ENCODE peak calls at places on chromosomes 3 and 15, in nine cellular contexts. Z is WTC11, H is neural crest cell, J is HCT116, D is left ventricle myocardium inferior, S is cardiac muscle cell, N is A549, E is tibial nerve, Q is heart left ventricle. Y is an unnamed sample.

GRCh38 chr3:59248976-59249375 is 199.2 kb upstream of the CFAP20DC start:
- DNase-seq in H (no peak), D (no peak), Q (no peak), E (no peak), Z (no peak), N (no peak), J (no peak), S (no peak), Y (no peak)

GRCh38 chr3:154430014-154430413 is at the start of gene GPR149:
- DNase-seq in N (peak), J (peak), S (peak), D (no peak), Z (peak), H (no peak), E (no peak), Q (no peak), Y (no peak)

GRCh38 chr3:111768571-111769100 is 90.4 kb upstream of the PHLDB2 start:
- DNase-seq in H (no peak), Z (no peak), N (peak), Q (no peak), D (no peak), E (no peak), J (peak), S (no peak), Y (peak)

GRCh38 chr3:188197388-188197847 is 43.5 kb downstream of the LPP start:
- DNase-seq in S (peak), H (peak), N (no peak), D (peak), E (no peak), J (no peak), Q (no peak), Z (no peak), Y (no peak)

GRCh38 chr3:167913218-167913902 is 177.8 kb downstream of the SERPINI1 start:
- DNase-seq in H (no peak), Q (no peak), N (peak), E (no peak), S (peak), Z (peak), J (peak), D (no peak), Y (peak)

GRCh38 chr15:94324117-94324826 is 92.9 kb downstream of the MCTP2 start:
- DNase-seq in Z (peak), N (peak), D (no peak), S (peak), J (peak), H (peak), Q (no peak), E (no peak), Y (peak)

GRCh38 chr3:94258851-94259250 is 196.0 kb downstream of the NSUN3 start:
- DNase-seq in N (no peak), Q (no peak), H (no peak), J (no peak), D (no peak), Z (no peak), E (no peak), S (no peak), Y (no peak)

GRCh38 chr3:52524752-52525661 is 8.7 kb downstream of the NT5DC2 start:
- DNase-seq in N (no peak), J (no peak), E (peak), Z (peak), S (no peak), Q (peak), D (peak), H (no peak), Y (no peak)

GRCh38 chr3:126128504-126129407 is 44.8 kb upstream of the SLC41A3 start:
- DNase-seq in Z (no peak), Q (peak), H (no peak), J (no peak), S (no peak), D (peak), N (no peak), E (no peak), Y (no peak)

GRCh38 chr3:47781326-47781684 is 388 bp downstream of the SMARCC1 start:
- DNase-seq in Q (peak), N (peak), Z (peak), E (peak), H (peak), D (peak), S (peak), J (no peak), Y (no peak)

GRCh38 chr3:12946661-12947316 is 105.4 kb upstream of the RPL32 start:
- DNase-seq in J (no peak), D (no peak), Z (no peak), S (no peak), N (no peak), E (no peak), Q (no peak), H (no peak), Y (no peak)

GRCh38 chr3:4565806-4566501 is 72.8 kb downstream of the ITPR1 start:
- DNase-seq in H (no peak), J (no peak), N (no peak), Q (no peak), S (no peak), D (no peak), Z (no peak), E (no peak), Y (no peak)

GRCh38 chr15:64348455-64348854 is 7.5 kb downstream of the CSNK1G1 start:
- DNase-seq in Q (no peak), N (no peak), Z (no peak), H (no peak), S (no peak), E (no peak), J (no peak), D (no peak), Y (no peak)

GRCh38 chr3:65398953-65399352 is 639.8 kb downstream of the MAGI1 start:
- DNase-seq in S (no peak), H (no peak), D (no peak), Q (no peak), Z (no peak), E (no peak), J (no peak), N (no peak), Y (peak)

GRCh38 chr3:69354948-69355347 is 30.9 kb downstream of the FRMD4B start:
- DNase-seq in Z (no peak), J (no peak), N (no peak), D (no peak), H (no peak), E (no peak), S (no peak), Q (no peak), Y (no peak)

GRCh38 chr15:80856400-80856799 is 77.2 kb downstream of the CEMIP start:
- DNase-seq in D (no peak), S (no peak), Q (no peak), H (no peak), E (no peak), J (no peak), Z (no peak), N (no peak), Y (no peak)

GRCh38 chr3:69051796-69052566 is at the start of gene TMF1:
- DNase-seq in Z (peak), E (peak), N (peak), Q (peak), J (peak), D (peak), S (peak), H (peak), Y (peak)

GRCh38 chr15:43932907-43933306 is 106.1 kb downstream of the WDR76 start:
- DNase-seq in H (no peak), N (no peak), D (peak), E (no peak), S (no peak), J (no peak), Z (no peak), Q (no peak), Y (no peak)

GRCh38 chr3:1987983-1988382 is 110.7 kb upstream of the CNTN4 start:
- DNase-seq in S (peak), Z (no peak), E (no peak), J (no peak), N (peak), Q (no peak), H (no peak), D (no peak), Y (peak)

GRCh38 chr15:67105065-67105951 is 39.9 kb downstream of the SMAD3 start:
- DNase-seq in N (peak), Q (no peak), D (no peak), H (no peak), J (peak), S (no peak), E (no peak), Z (no peak), Y (peak)

GRCh38 chr3:31884251-31884650 is 96.8 kb downstream of the OSBPL10 start:
- DNase-seq in D (no peak), S (no peak), Q (no peak), H (no peak), N (no peak), Z (no peak), J (no peak), E (no peak), Y (no peak)

GRCh38 chr15:81298606-81299005 is 25.3 kb downstream of the STARD5 start:
- DNase-seq in H (no peak), Q (no peak), D (no peak), S (no peak), E (no peak), J (no peak), Z (no peak), N (no peak), Y (no peak)

GRCh38 chr15:70195808-70196304 is 98.1 kb upstream of the TLE3 start:
- DNase-seq in Z (no peak), N (peak), D (peak), Q (peak), S (no peak), H (no peak), J (no peak), E (peak), Y (peak)

GRCh38 chr15:63219196-63219719 is 29.9 kb downstream of the RAB8B start:
- DNase-seq in Q (no peak), H (no peak), N (no peak), J (no peak), E (no peak), D (no peak), S (no peak), Z (no peak), Y (peak)

GRCh38 chr15:51878446-51879386 is 49.3 kb downstream of the TMOD3 start:
- DNase-seq in J (no peak), Z (no peak), S (no peak), Q (no peak), E (no peak), D (no peak), N (peak), H (no peak), Y (peak)

GRCh38 chr15:96344706-96345559 is 14.4 kb downstream of the NR2F2 start:
- DNase-seq in Q (no peak), J (no peak), D (no peak), E (no peak), N (no peak), Z (peak), H (no peak), S (no peak), Y (peak)

GRCh38 chr15:70236306-70237103 is 138.8 kb upstream of the TLE3 start:
- DNase-seq in E (no peak), Z (no peak), J (no peak), S (no peak), Q (no peak), N (no peak), D (no peak), H (no peak), Y (peak)

GRCh38 chr3:192422321-192422997 is 304.9 kb downstream of the FGF12 start:
- DNase-seq in Q (no peak), N (no peak), Z (no peak), J (no peak), D (no peak), E (no peak), S (no peak), H (no peak), Y (peak)

GRCh38 chr3:139928708-139929505 is 6.1 kb upstream of the CLSTN2 start:
- DNase-seq in H (no peak), N (no peak), Q (no peak), Z (no peak), E (no peak), S (no peak), J (no peak), D (no peak), Y (peak)

GRCh38 chr3:159781867-159782266 is 206.8 kb upstream of the IL12A start:
- DNase-seq in D (no peak), Z (no peak), H (no peak), S (no peak), E (no peak), N (no peak), Q (no peak), J (no peak), Y (no peak)
- TF ChIP-seq CTCF in D (no peak), Z (no peak), H (no peak), S (no peak), E (no peak), N (peak), Q (no peak), J (peak), Y (peak)

GRCh38 chr3:71958533-71958932 is 173.6 kb upstream of the PROK2 start:
- DNase-seq in Z (no peak), J (no peak), H (no peak), Q (no peak), S (no peak), E (no peak), D (no peak), N (no peak), Y (no peak)

GRCh38 chr3:71961378-71961777 is 176.4 kb upstream of the PROK2 start:
- DNase-seq in Z (no peak), D (no peak), N (no peak), J (no peak), E (no peak), H (no peak), Q (no peak), S (no peak), Y (no peak)

GRCh38 chr3:71951842-71952241 is 166.9 kb upstream of the PROK2 start:
- DNase-seq in J (no peak), S (no peak), H (no peak), D (no peak), N (no peak), Z (no peak), Q (no peak), E (no peak), Y (no peak)

GRCh38 chr3:71955549-71956373 is 170.8 kb upstream of the PROK2 start:
- DNase-seq in E (peak), H (peak), S (peak), D (peak), Q (peak), N (peak), J (peak), Z (peak), Y (peak)

DNA sequence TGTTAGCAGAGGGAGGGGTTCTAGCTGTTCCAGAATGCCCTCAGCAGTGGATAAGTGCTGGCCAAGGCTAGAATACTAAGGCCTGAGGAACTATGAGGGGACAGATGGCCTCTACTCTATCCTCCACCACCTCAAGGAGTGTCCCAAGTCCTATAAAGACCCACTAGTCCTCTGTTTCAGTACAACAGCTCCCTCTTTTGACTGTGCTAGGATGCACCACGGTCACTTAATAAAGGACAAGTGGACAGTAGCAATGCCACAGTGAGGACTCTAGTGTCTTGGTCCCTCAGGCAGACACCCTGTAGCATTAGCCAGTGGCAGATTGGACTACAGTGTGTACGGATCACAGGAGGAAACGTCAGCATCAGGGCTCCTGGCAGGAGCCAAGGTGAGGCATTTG is 171.8 kb upstream of the PROK2 start:
- DNase-seq in Z (peak), D (no peak), N (no peak), Q (no peak), J (no peak), E (no peak), S (no peak), H (no peak), Y (no peak)
- TF ChIP-seq CTCF in Z (no peak), D (no peak), N (no peak), Q (no peak), J (peak), E (no peak), S (no peak), H (no peak), Y (peak)

DNA sequence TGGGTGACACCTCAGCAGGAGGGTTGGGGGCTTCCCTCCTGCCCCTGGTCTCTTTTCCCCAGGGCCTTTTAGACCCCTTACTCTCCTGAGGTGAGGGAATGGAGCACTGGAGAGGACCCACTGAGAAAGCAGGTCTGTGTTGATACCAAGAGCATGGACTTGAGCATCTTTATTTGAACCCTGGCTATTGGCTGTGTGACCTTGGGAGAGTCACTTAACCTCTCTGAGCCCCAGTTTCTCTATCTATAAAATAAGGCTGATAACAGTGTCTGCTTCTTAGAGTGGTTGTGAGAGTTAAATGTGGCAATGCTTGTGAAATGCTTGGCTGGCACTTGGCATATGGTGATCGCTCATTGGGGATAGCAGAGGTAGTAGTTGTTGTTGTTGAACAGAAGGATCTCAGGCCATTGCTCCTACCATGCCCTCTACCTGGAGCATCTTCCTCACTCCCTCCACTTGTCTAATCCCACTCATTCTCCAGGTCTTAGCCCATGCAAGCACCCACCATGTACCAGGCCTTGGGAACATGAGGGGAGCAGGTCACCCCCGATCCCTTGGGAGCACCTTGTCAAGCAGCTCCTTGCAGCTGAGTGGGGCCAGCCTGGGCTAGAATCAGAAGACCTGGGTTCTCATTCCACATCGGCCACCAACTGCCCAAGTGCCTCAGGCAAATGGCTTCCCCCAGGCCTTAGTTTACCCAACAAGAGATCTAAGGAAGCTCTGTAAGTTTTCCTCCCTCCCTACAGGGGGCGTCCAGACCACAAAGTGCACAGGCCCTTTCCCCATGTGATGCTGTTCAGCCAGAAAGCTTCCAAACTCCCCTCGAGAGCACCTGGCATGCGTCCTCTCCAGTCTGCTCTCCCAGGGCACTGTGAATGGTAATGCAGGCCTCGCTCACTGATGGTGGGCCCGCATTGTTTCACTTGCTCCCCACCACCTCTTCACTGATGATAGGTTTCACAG is 96.7 kb downstream of the LSM3 start:
- DNase-seq in E (no peak), S (peak), Z (peak), N (peak), H (no peak), D (no peak), J (peak), Q (no peak), Y (peak)
- TF ChIP-seq CTCF in E (no peak), S (peak), Z (peak), N (peak), H (peak), D (peak), J (peak), Q (no peak), Y (peak)

DNA sequence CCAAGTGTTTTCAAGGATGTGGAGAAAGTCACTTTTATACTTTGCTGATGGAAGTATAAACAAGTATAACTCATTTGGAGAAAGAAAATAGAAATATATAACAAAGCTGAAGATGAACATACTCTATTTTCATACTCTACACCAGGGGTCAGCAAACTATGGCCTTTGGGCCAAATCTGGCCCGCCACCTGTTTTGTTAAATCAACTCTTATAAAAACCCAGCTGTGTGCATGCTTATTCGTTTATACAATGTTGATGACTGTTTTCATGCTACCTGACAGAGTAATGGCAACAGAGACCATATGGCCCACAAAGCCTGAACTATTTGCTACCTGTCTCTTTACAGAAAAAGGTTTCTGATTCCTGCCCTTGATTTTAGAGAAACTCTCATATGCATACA is 124.0 kb downstream of the NR1D2 start:
- DNase-seq in Q (no peak), D (no peak), E (no peak), J (no peak), Z (no peak), S (no peak), H (no peak), N (peak), Y (no peak)
- TF ChIP-seq CTCF in Q (peak), D (peak), E (no peak), J (peak), Z (no peak), S (peak), H (peak), N (peak), Y (peak)

GRCh38 chr3:42526616-42527367 is 24.3 kb downstream of the VIPR1 start:
- DNase-seq in Q (no peak), S (peak), Z (peak), N (no peak), D (no peak), J (no peak), H (no peak), E (no peak), Y (no peak)
- TF ChIP-seq CTCF in Q (no peak), S (no peak), Z (no peak), N (no peak), D (no peak), J (peak), H (peak), E (no peak), Y (no peak)

GRCh38 chr15:56802164-56802563 is 68.9 kb upstream of the ZNF280D start:
- DNase-seq in J (no peak), Q (no peak), S (no peak), Z (no peak), H (no peak), E (no peak), N (no peak), D (no peak), Y (no peak)

GRCh38 chr15:56805466-56806146 is 72.3 kb upstream of the ZNF280D start:
- DNase-seq in S (no peak), N (peak), J (peak), D (no peak), H (no peak), Q (no peak), E (no peak), Z (no peak), Y (peak)

GRCh38 chr15:56806147-56806536 is 72.8 kb upstream of the ZNF280D start:
- DNase-seq in E (no peak), Q (no peak), H (no peak), S (no peak), J (no peak), Z (no peak), D (no peak), N (no peak), Y (no peak)

GRCh38 chr15:56804279-56804678 is 71.0 kb upstream of the ZNF280D start:
- DNase-seq in H (no peak), D (no peak), S (no peak), J (no peak), Q (no peak), N (no peak), E (no peak), Z (no peak), Y (no peak)

DNA sequence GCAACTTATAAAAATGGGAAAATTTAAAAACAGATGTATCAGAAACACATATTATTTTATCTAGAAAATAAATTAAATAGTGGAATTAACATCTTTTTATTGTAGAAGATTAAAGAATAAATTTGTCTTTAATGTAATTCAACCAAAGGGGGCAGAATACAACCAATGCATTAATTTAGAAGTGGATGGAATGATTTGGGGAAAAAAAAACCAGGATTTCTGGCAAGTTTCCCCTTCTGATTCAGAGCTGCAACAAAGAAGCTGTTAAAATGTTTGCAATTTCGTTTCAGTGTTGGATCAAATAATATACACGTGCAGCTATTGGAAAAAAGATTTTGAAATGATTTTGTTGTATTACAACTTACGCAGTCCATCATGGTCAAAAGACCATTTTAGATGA is 71.6 kb upstream of the ZNF280D start:
- DNase-seq in S (no peak), N (no peak), E (no peak), Q (no peak), D (no peak), H (no peak), Z (no peak), J (no peak), Y (no peak)
- TF ChIP-seq CTCF in S (no peak), N (peak), E (no peak), Q (no peak), D (no peak), H (no peak), Z (no peak), J (no peak), Y (no peak)

GRCh38 chr3:185210621-185211157 is 43.2 kb downstream of the EHHADH start:
- DNase-seq in D (no peak), Z (no peak), S (no peak), J (no peak), Q (no peak), E (no peak), H (no peak), N (no peak), Y (no peak)

GRCh38 chr3:185215873-185216586 is 37.8 kb downstream of the EHHADH start:
- DNase-seq in D (no peak), H (no peak), S (peak), J (no peak), Z (no peak), N (peak), E (no peak), Q (no peak), Y (peak)

GRCh38 chr3:185221203-185221602 is 32.6 kb downstream of the EHHADH start:
- DNase-seq in J (no peak), Q (no peak), D (no peak), Z (no peak), S (no peak), E (no peak), N (no peak), H (no peak), Y (no peak)

GRCh38 chr3:185216587-185216918 is 37.3 kb downstream of the EHHADH start:
- DNase-seq in S (peak), N (no peak), D (no peak), E (no peak), H (no peak), Z (no peak), J (no peak), Q (no peak), Y (peak)
- TF ChIP-seq CTCF in S (no peak), N (no peak), D (no peak), E (no peak), H (no peak), Z (no peak), J (no peak), Q (no peak), Y (no peak)